ENCODE peak calls at places on chromosome 5, in four cellular contexts. S is stomach, M is HCT116, L is transverse colon. I is an unnamed sample. For H3K4me1, the result is how much of the 10 kb centered on the place peaks cover.

GRCh38 chr5:158658439-158659230 is 441.1 kb downstream of the EBF1 start:
- DNase-seq in M (no peak), L (no peak), S (no peak), I (no peak)

GRCh38 chr5:72231989-72232703 is 87.9 kb downstream of the MRPS27 start:
- DNase-seq in M (no peak), S (no peak), L (no peak), I (no peak)

GRCh38 chr5:97231025-97231636 is 48.1 kb upstream of the RIOK2 start:
- DNase-seq in S (no peak), L (peak), M (peak), I (no peak)

GRCh38 chr5:151799407-151799806 is 27.7 kb downstream of the G3BP1 start:
- DNase-seq in L (no peak), M (no peak), S (no peak), I (no peak)

GRCh38 chr5:6829150-6829784 is 116.0 kb downstream of the TENT4A start:
- DNase-seq in L (no peak), S (no peak), M (no peak), I (peak)

GRCh38 chr5:5490774-5491347 is 68.4 kb downstream of the ICE1 start:
- DNase-seq in M (no peak), L (no peak), S (no peak), I (no peak)

GRCh38 chr5:131260895-131261294 is 3.0 kb upstream of the CDC42SE2 start:
- DNase-seq in S (no peak), M (no peak), L (no peak), I (no peak)

GRCh38 chr5:141883184-141883947 is 5.2 kb upstream of the PCDH1 start:
- DNase-seq in M (no peak), S (no peak), L (no peak), I (no peak)

GRCh38 chr5:50856720-50857119 is 190.3 kb downstream of the PARP8 start:
- DNase-seq in M (no peak), L (no peak), S (no peak), I (no peak)

GRCh38 chr5:21152611-21153010 is 1164.6 kb upstream of the CDH18 start:
- DNase-seq in S (no peak), M (no peak), L (no peak), I (no peak)

GRCh38 chr5:166810721-166811120 is 1480.7 kb upstream of the WWC1 start:
- DNase-seq in S (no peak), M (no peak), L (no peak), I (no peak)

GRCh38 chr5:96567188-96567587 is 95.0 kb upstream of the CAST start:
- DNase-seq in M (no peak), S (no peak), L (no peak), I (no peak)

GRCh38 chr5:169945831-169946261 is 34.4 kb downstream of the INSYN2B start:
- DNase-seq in L (no peak), M (no peak), S (peak), I (no peak)

GRCh38 chr5:56637321-56637920 is 177.9 kb upstream of the MAP3K1 start:
- DNase-seq in M (no peak), S (no peak), L (no peak), I (no peak)

GRCh38 chr5:132839426-132840301 is 9.2 kb upstream of the SHROOM1 start:
- DNase-seq in L (peak), S (no peak), M (no peak), I (no peak)

GRCh38 chr5:5159282-5160108 is 19.4 kb downstream of the ADAMTS16 start:
- DNase-seq in L (no peak), M (no peak), S (peak), I (no peak)

GRCh38 chr5:65034782-65035181 is 266.1 kb downstream of the CWC27 start:
- DNase-seq in S (no peak), M (no peak), L (peak), I (no peak)

GRCh38 chr5:158020555-158021418 is 161.8 kb upstream of the CLINT1 start:
- DNase-seq in M (no peak), S (no peak), L (no peak), I (no peak)

GRCh38 chr5:54959673-54960418 is 25.5 kb downstream of the ESM1 start:
- DNase-seq in L (peak), S (peak), M (peak), I (peak)

GRCh38 chr5:67268233-67269011 is 71.8 kb upstream of the CD180 start:
- DNase-seq in S (peak), L (peak), M (no peak), I (peak)
- TF ChIP-seq POLR2AphosphoS5 in S (peak), L (peak), M (no peak), I (peak)

GRCh38 chr5:18967637-18968036 is 1020.4 kb downstream of the CDH18 start:
- DNase-seq in M (no peak), S (no peak), L (no peak), I (no peak)

GRCh38 chr5:18965893-18966292 is 1022.1 kb downstream of the CDH18 start:
- DNase-seq in L (no peak), S (no peak), M (no peak), I (no peak)

GRCh38 chr5:18972244-18972643 is 1015.8 kb downstream of the CDH18 start:
- DNase-seq in L (no peak), M (no peak), S (no peak), I (no peak)

GRCh38 chr5:18970000-18970399 is 1018.0 kb downstream of the CDH18 start:
- DNase-seq in L (no peak), M (no peak), S (no peak), I (no peak)

GRCh38 chr5:18968966-18969365 is 1019.0 kb downstream of the CDH18 start:
- DNase-seq in M (no peak), L (no peak), S (no peak), I (no peak)
- TF ChIP-seq POLR2A in M (no peak), L (no peak), S (no peak), I (no peak)

DNA sequence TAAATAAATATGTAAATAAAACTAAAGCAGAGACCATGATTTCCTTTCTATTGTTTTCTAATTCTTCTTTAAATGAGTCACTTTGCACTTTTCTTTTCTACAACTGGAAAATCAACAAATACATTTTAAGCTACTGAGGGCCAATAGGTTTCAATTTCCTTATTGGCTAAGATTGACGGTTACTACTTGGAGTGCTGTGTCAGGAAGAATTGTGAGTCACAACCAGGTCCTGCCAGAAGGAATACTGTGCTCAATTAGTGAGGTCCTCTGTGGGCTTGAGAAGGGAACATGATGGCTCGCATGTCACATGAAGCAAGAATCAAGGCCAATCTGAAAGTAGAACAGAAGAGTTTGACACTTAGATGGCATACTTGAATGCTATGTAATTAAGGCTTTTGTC is 110.8 kb downstream of the HMHB1 start:
- DNase-seq in L (no peak), S (no peak), M (no peak), I (no peak)
- H3K4me1 ChIP-seq in L (under half), S (under half), M (under half), I (under half)

GRCh38 chr5:150778517-150779396 is at the start of gene SMIM3:
- DNase-seq in L (peak), S (peak), M (no peak), I (peak)

GRCh38 chr5:150779397-150780179 is 1.0 kb downstream of the SMIM3 start:
- DNase-seq in M (no peak), L (peak), S (no peak), I (no peak)

GRCh38 chr5:150781706-150782614 is 3.4 kb downstream of the SMIM3 start:
- DNase-seq in M (no peak), L (peak), S (peak), I (peak)

GRCh38 chr5:150780816-150781221 is 2.3 kb downstream of the SMIM3 start:
- DNase-seq in S (no peak), L (peak), M (no peak), I (no peak)

DNA sequence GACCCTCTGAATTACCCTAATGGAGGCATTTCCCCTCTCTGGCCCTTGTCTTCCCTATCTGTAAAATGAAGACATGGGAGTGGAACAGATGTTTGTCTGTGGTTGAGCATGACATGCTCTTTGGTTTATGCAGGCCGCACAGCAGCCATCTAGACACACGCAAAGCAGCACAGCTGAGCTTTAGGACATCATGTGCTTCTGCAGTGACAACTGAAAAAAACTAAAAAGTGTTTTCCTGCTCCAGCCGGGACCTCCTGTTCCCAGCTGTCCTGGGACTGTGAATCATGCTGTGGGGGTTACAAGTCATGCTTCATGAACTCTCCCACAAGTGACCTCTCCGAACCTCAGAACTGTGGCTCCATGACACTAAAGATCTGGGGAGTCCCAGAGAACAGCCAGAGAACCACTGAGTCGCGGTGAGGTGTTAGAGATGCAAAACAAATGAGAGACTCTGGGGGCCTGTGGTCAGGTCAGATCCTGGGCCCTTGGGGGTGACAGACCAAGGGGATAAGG is 1.7 kb downstream of the SMIM3 start:
- DNase-seq in M (no peak), L (peak), S (peak), I (no peak)
- TF ChIP-seq POLR2AphosphoS5 in M (no peak), L (peak), S (peak), I (peak)

GRCh38 chr5:13201022-13201421 is 743.5 kb downstream of the DNAH5 start:
- DNase-seq in S (no peak), M (no peak), L (no peak), I (no peak)
- TF ChIP-seq POLR2A in S (no peak), M (no peak), L (no peak), I (no peak)

GRCh38 chr5:179304871-179305270 is 40.4 kb downstream of the ADAMTS2 start:
- DNase-seq in S (no peak), M (no peak), L (no peak), I (no peak)
- H3K4me1 ChIP-seq in S (under half), M (under half), L (under half), I (under half)

GRCh38 chr5:107251151-107251550 is 419.6 kb downstream of the EFNA5 start:
- DNase-seq in L (no peak), M (no peak), S (no peak), I (no peak)

GRCh38 chr5:107242411-107242810 is 428.3 kb downstream of the EFNA5 start:
- DNase-seq in L (no peak), M (no peak), S (no peak), I (no peak)

GRCh38 chr5:107248065-107248695 is 422.6 kb downstream of the EFNA5 start:
- DNase-seq in L (peak), S (peak), M (peak), I (no peak)

GRCh38 chr5:107242861-107243579 is 427.7 kb downstream of the EFNA5 start:
- DNase-seq in S (no peak), M (no peak), L (no peak), I (no peak)

GRCh38 chr5:107247427-107247826 is 423.3 kb downstream of the EFNA5 start:
- DNase-seq in S (no peak), M (no peak), L (no peak), I (no peak)
- TF ChIP-seq POLR2AphosphoS5 in S (no peak), M (no peak), L (no peak), I (no peak)

I was measured in esophagus muscularis mucosa.